ENCODE peak calls at places on chromosomes 3 and 15, in four cellular contexts. L is GM23338, C is heart left ventricle, N is Peyer's patch. D is an unnamed sample.

GRCh38 chr15:73786518-73786917 is 33.4 kb upstream of the INSYN1 start:
- DNase-seq in L (peak; percentile 94), C (no peak), N (no peak), D (no peak)

GRCh38 chr3:101095703-101096102 is 102.5 kb upstream of the ABI3BP start:
- DNase-seq in L (no peak), C (no peak), N (no peak), D (peak; percentile 50)

GRCh38 chr3:124201786-124202185 is 209.9 kb upstream of the ROPN1 start:
- DNase-seq in L (no peak), C (peak; percentile 33), N (no peak), D (no peak)

GRCh38 chr3:4633078-4634004 is 140.2 kb downstream of the ITPR1 start:
- DNase-seq in L (peak; percentile 79), C (no peak), N (no peak), D (peak; percentile 80)

GRCh38 chr3:165895919-165896318 is 58.7 kb upstream of the BCHE start:
- DNase-seq in L (peak; percentile 97), C (no peak), N (no peak), D (no peak)

GRCh38 chr3:51946796-51947195 is 4.6 kb downstream of the PARP3 start:
- DNase-seq in L (no peak), C (no peak), N (no peak), D (no peak)

GRCh38 chr3:14555835-14556234 is 15.7 kb upstream of the GRIP2 start:
- DNase-seq in L (peak; percentile 54), C (peak; percentile 58), N (peak; percentile 58), D (no peak)

GRCh38 chr3:117350386-117350785 is 640.8 kb downstream of the TUSC7 start:
- DNase-seq in L (no peak), C (no peak), N (no peak), D (no peak)

GRCh38 chr3:184391266-184391665 is 11.4 kb downstream of the CHRD start:
- DNase-seq in L (no peak), C (no peak), N (no peak), D (no peak)

GRCh38 chr3:56980798-56981390 is 79.6 kb upstream of the SPATA12 start:
- DNase-seq in L (no peak), C (peak; percentile 35), N (no peak), D (peak; percentile 100)

GRCh38 chr3:117019082-117019713 is 309.6 kb downstream of the TUSC7 start:
- DNase-seq in L (peak; percentile 91), C (peak; percentile 29), N (peak; percentile 84), D (peak; percentile 79)

GRCh38 chr15:50627351-50628055 is 59.1 kb downstream of the TRPM7 start:
- DNase-seq in L (no peak), C (no peak), N (no peak), D (peak; percentile 6)

GRCh38 chr3:169541528-169541927 is 122.0 kb downstream of the MECOM start:
- DNase-seq in L (no peak), C (peak; percentile 21), N (no peak), D (no peak)

GRCh38 chr15:83362706-83363105 is 78.2 kb upstream of the BNC1 start:
- DNase-seq in L (no peak), C (no peak), N (no peak), D (no peak)

GRCh38 chr3:124791639-124792111 is 61.4 kb downstream of the UMPS start:
- DNase-seq in L (no peak), C (peak; percentile 52), N (no peak), D (peak; percentile 97)

GRCh38 chr3:138042043-138042442 is 32.1 kb downstream of the CLDN18 start:
- DNase-seq in L (no peak), C (no peak), N (no peak), D (peak; percentile 75)

GRCh38 chr15:68583936-68584703 is 5.3 kb downstream of the CORO2B start:
- DNase-seq in L (no peak), C (no peak), N (no peak), D (no peak)

GRCh38 chr3:60095930-60096329 is 1046.1 kb upstream of the CFAP20DC start:
- DNase-seq in L (no peak), C (no peak), N (no peak), D (no peak)

GRCh38 chr3:55461896-55462295 is 25.2 kb downstream of the WNT5A start:
- DNase-seq in L (no peak), C (no peak), N (no peak), D (peak; percentile 55)

GRCh38 chr3:53865732-53866499 is 16.0 kb downstream of the ACTR8 start:
- DNase-seq in L (no peak), C (no peak), N (no peak), D (no peak)

GRCh38 chr3:149660462-149660861 is 2.6 kb upstream of the WWTR1 start:
- DNase-seq in L (no peak), C (no peak), N (no peak), D (no peak)

GRCh38 chr15:68103603-68104002 is 49.5 kb downstream of the PIAS1 start:
- DNase-seq in L (no peak), C (no peak), N (no peak), D (no peak)

GRCh38 chr3:177810162-177810623 is 612.9 kb upstream of the TBL1XR1 start:
- DNase-seq in L (no peak), C (no peak), N (no peak), D (peak; percentile 81)

GRCh38 chr3:147360936-147361670 is 45.2 kb downstream of the ZIC4 start:
- DNase-seq in L (peak; percentile 80), C (no peak), N (no peak), D (no peak)

GRCh38 chr3:132432639-132433038 is 15.3 kb downstream of the DNAJC13 start:
- DNase-seq in L (no peak), C (no peak), N (no peak), D (peak; percentile 86)

GRCh38 chr15:22878103-22878502 is 39.6 kb downstream of the NIPA2 start:
- DNase-seq in L (no peak), C (no peak), N (no peak), D (no peak)

GRCh38 chr15:22877607-22878006 is 39.1 kb downstream of the NIPA2 start:
- DNase-seq in L (no peak), C (no peak), N (no peak), D (no peak)

GRCh38 chr15:22880068-22880980 is 41.9 kb downstream of the NIPA2 start:
- DNase-seq in L (no peak), C (no peak), N (no peak), D (no peak)

GRCh38 chr15:22874256-22874655 is 35.8 kb downstream of the NIPA2 start:
- DNase-seq in L (no peak), C (no peak), N (no peak), D (no peak)

GRCh38 chr15:22877122-22877521 is 38.7 kb downstream of the NIPA2 start:
- DNase-seq in L (no peak), C (no peak), N (no peak), D (no peak)
- H3K4me3 ChIP-seq in L (no peak overlapping the region), C (no peak overlapping the region), N (no peak overlapping the region), D (no peak overlapping the region)

DNA sequence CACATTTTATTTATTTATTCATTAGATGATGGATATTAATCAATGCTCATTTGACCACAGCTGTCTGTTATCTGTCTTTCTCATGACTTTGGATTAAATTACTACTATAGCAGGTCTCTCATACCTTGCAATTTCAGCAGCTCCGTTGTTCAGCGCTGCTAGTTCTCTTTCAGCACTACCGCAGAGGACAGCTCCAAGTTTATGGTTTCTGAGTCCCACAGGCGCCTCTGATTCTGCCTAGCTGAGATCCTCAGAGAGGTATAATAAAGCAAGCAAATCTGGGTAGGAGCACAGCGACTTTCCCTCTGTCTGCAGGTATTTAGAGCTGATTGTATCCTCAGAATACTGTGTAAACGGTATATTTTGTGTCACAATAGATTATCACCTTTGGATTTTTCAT is 204.9 kb downstream of the CNTN4 start:
- DNase-seq in L (peak; percentile 70), C (no peak), N (no peak), D (no peak)
- TF ChIP-seq CTCF in L (no peak), C (no peak), N (no peak), D (no peak)

DNA sequence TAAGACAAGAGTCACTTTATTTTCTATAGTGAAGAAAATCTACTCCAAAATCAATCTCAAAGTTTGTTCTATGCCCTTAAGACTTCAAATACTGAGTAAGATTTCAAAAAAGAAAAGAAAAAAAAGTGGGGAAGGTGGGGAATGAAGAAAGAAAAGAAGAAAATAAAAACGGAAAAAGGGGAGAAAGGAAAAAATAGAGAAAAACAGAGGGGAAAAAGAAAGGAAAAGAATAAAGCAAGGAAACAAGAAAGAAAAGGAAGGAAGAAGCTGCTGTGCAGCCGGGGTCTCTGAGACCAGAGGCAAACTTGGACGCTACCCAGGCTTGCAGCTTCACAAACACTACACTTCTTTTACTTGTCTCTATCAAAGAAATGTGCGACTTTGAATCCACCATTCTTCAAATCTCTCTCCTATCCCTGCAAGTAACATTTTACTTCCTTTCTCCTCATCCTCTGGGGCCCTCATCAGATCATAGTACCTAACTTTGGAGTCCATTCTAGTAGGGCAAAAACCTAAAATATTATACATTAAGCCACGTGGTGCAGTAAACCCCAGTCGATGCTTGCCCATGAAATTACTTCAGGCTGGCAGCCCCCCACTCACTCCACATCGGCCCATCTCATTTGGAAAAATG is 279.8 kb downstream of the FOXP1 start:
- DNase-seq in L (peak; percentile 16), C (no peak), N (no peak), D (peak; percentile 23)
- H3K4me3 ChIP-seq in L (peak overlapping the region; percentile 68), C (no peak overlapping the region), N (no peak overlapping the region), D (peak overlapping the region; percentile 11)

DNA sequence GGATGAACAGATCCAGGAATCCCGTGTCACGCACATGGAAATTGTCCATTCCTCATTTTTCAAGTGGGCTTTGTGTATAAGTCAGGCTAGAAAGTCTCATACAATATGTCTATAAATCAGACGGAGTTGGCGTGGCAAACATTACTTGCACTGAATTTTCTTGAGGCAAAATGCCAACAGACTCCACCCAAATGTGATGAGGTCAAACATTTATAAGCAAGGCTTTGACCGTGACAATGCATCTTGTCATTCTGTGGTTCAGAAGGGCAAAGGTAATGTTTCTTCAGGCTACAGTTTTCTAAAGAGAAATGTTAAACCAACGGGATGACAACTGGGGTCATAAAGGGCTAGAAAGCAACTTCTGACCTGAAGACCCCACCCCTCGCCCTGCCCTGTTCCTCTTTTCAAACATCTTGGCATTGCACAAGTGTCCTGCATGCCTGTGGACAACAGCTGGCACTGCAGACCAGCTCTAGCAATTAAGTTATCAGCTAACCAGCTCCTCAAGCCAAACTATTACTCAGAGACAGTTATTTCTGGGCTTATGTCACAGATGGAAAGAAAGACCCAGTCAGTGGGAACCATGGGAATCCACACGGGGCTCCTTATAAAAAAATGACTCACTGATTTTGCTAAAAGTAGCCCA is 36.5 kb upstream of the SPTBN5 start:
- DNase-seq in L (no peak), C (no peak), N (peak; percentile 86), D (peak; percentile 99)
- TF ChIP-seq CTCF in L (no peak), C (peak; percentile 12), N (peak; percentile 63), D (peak; percentile 34)

GRCh38 chr3:42214064-42214463 is 51.9 kb downstream of the CCK start:
- DNase-seq in L (no peak), C (no peak), N (no peak), D (no peak)

GRCh38 chr3:42214565-42215283 is 51.3 kb downstream of the CCK start:
- DNase-seq in L (no peak), C (no peak), N (no peak), D (peak; percentile 16)

GRCh38 chr3:42216820-42217416 is 49.1 kb downstream of the CCK start:
- DNase-seq in L (no peak), C (no peak), N (no peak), D (no peak)

GRCh38 chr3:42213417-42213816 is 52.6 kb downstream of the CCK start:
- DNase-seq in L (no peak), C (no peak), N (peak; percentile 79), D (no peak)

DNA sequence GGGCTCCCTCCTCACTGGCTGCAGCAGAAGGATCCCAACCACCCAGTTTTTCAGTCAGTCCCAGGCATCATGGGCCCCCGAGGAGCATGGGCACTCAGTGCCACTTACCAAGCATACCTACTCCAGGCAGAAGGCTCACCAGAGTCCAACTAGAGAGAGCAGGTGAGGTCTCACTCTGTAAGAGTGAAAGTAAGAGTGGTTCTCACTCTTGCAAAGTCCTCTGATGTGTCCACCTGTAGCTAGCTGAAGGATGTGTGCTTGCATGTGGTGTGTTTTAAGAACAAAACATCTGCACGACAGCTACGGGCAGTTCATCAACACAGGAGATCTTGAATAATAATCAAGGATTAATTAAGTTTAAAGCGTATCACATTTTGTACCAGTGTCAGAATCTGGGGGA is 49.7 kb downstream of the CCK start:
- DNase-seq in L (no peak), C (no peak), N (no peak), D (no peak)
- H3K4me3 ChIP-seq in L (no peak overlapping the region), C (no peak overlapping the region), N (no peak overlapping the region), D (no peak overlapping the region)